ENCODE peak calls at places on chromosomes 1 and 21, in four cellular contexts. F, H, D and P are unnamed samples.

GRCh38 chr1:226047495-226047894 is 15.0 kb upstream of the H3-3A start:
- DNase-seq in F (no peak), H (peak; percentile 22), D (no peak), P (no peak)

GRCh38 chr1:155970531-155971167 is 7.7 kb downstream of the ARHGEF2 start:
- DNase-seq in F (peak; percentile 53), H (no peak), D (no peak), P (no peak)

GRCh38 chr1:58896211-58897183 is 112.7 kb upstream of the JUN start:
- DNase-seq in F (peak; percentile 83), H (no peak), D (no peak), P (no peak)

GRCh38 chr1:143736562-143736961 is 235.2 kb downstream of the FAM72C start:
- DNase-seq in F (no peak), H (no peak), D (no peak), P (no peak)

GRCh38 chr1:54498383-54499096 is 49.5 kb upstream of the ACOT11 start:
- DNase-seq in F (no peak), H (no peak), D (no peak), P (no peak)

GRCh38 chr1:218656301-218657037 is 311.3 kb downstream of the TGFB2 start:
- DNase-seq in F (no peak), H (no peak), D (no peak), P (no peak)

GRCh38 chr21:16117331-16117730 is 387.5 kb downstream of the USP25 start:
- DNase-seq in F (no peak), H (no peak), D (no peak), P (no peak)

GRCh38 chr1:147892731-147893214 is 9.8 kb upstream of the GJA8 start:
- DNase-seq in F (peak; percentile 63), H (peak; percentile 28), D (no peak), P (peak; percentile 69)

GRCh38 chr1:24912359-24913273 is 17.5 kb downstream of the RUNX3 start:
- DNase-seq in F (no peak), H (no peak), D (no peak), P (no peak)

GRCh38 chr1:27536767-27537166 is 46.8 kb upstream of the WASF2 start:
- DNase-seq in F (no peak), H (no peak), D (no peak), P (peak; percentile 53)

GRCh38 chr1:207050768-207051614 is at the start of gene YOD1:
- DNase-seq in F (peak; percentile 88), H (peak; percentile 86), D (peak; percentile 76), P (peak; percentile 93)

GRCh38 chr1:231139659-231140650 is 21.9 kb upstream of the TRIM67 start:
- DNase-seq in F (no peak), H (peak; percentile 16), D (no peak), P (no peak)

GRCh38 chr1:178745260-178745659 is 20.2 kb downstream of the RALGPS2 start:
- DNase-seq in F (no peak), H (peak; percentile 74), D (no peak), P (no peak)

GRCh38 chr1:154729031-154729442 is 121.1 kb upstream of the ADAR start:
- DNase-seq in F (no peak), H (peak; percentile 6), D (no peak), P (no peak)

GRCh38 chr1:46466477-46467182 is 23.0 kb upstream of the DMBX1 start:
- DNase-seq in F (peak; percentile 49), H (no peak), D (no peak), P (no peak)

GRCh38 chr1:199762567-199762966 is 264.9 kb upstream of the NR5A2 start:
- DNase-seq in F (no peak), H (no peak), D (no peak), P (no peak)

GRCh38 chr21:25441835-25442234 is 165.4 kb downstream of the MRPL39 start:
- DNase-seq in F (no peak), H (no peak), D (no peak), P (no peak)

GRCh38 chr1:89671775-89672488 is 39.0 kb downstream of the LRRC8C start:
- DNase-seq in F (no peak), H (no peak), D (no peak), P (no peak)

GRCh38 chr1:212752934-212753497 is 38.6 kb downstream of the NSL1 start:
- DNase-seq in F (no peak), H (no peak), D (peak; percentile 39), P (no peak)

GRCh38 chr1:25192154-25192553 is 40.1 kb downstream of the SYF2 start:
- DNase-seq in F (no peak), H (no peak), D (no peak), P (no peak)

GRCh38 chr1:45444609-45445131 is 46.3 kb downstream of the TESK2 start:
- DNase-seq in F (no peak), H (no peak), D (no peak), P (no peak)

GRCh38 chr1:94395231-94395630 is 23.0 kb upstream of the ABCD3 start:
- DNase-seq in F (no peak), H (no peak), D (no peak), P (no peak)

GRCh38 chr1:247228133-247228532 is 27.7 kb upstream of the VN1R5 start:
- DNase-seq in F (no peak), H (no peak), D (no peak), P (no peak)

GRCh38 chr21:46152939-46153258 is 2.5 kb downstream of the FTCD start:
- DNase-seq in F (no peak), H (no peak), D (no peak), P (no peak)

GRCh38 chr1:1136547-1137230 is 20.8 kb upstream of the C1orf159 start:
- DNase-seq in F (peak; percentile 59), H (no peak), D (no peak), P (no peak)

GRCh38 chr1:36475910-36476604 is 6.7 kb downstream of the CSF3R start:
- DNase-seq in F (no peak), H (no peak), D (no peak), P (no peak)

GRCh38 chr1:247189981-247190798 is 18.4 kb upstream of the ZNF124 start:
- DNase-seq in F (no peak), H (no peak), D (no peak), P (no peak)

GRCh38 chr1:94729287-94729686 is 90.9 kb upstream of the SLC44A3 start:
- DNase-seq in F (no peak), H (no peak), D (no peak), P (no peak)

GRCh38 chr1:93567255-93567918 is 114.2 kb downstream of the BCAR3 start:
- DNase-seq in F (peak; percentile 80), H (peak; percentile 55), D (no peak), P (no peak)

GRCh38 chr1:244218220-244218619 is 167.1 kb downstream of the ZBTB18 start:
- DNase-seq in F (no peak), H (no peak), D (no peak), P (no peak)

GRCh38 chr1:243230914-243231313 is 24.2 kb downstream of the CEP170 start:
- DNase-seq in F (peak; percentile 45), H (peak; percentile 15), D (no peak), P (peak; percentile 17)

GRCh38 chr1:228059536-228060457 is 22.7 kb upstream of the ARF1 start:
- DNase-seq in F (peak; percentile 95), H (no peak), D (no peak), P (peak; percentile 99)

GRCh38 chr1:94118013-94118412 is 2.9 kb downstream of the ABCA4 start:
- DNase-seq in F (no peak), H (no peak), D (no peak), P (no peak)

GRCh38 chr1:38028671-38029070 is 16.1 kb downstream of the UTP11 start:
- DNase-seq in F (no peak), H (no peak), D (no peak), P (no peak)

GRCh38 chr1:169457443-169457842 is 28.3 kb downstream of the SLC19A2 start:
- DNase-seq in F (no peak), H (no peak), D (no peak), P (no peak)

GRCh38 chr1:169466259-169467230 is 19.2 kb downstream of the SLC19A2 start:
- DNase-seq in F (no peak), H (peak; percentile 24), D (no peak), P (no peak)

GRCh38 chr1:169460193-169460833 is 25.4 kb downstream of the SLC19A2 start:
- DNase-seq in F (no peak), H (no peak), D (no peak), P (no peak)

GRCh38 chr1:169461390-169462001 is 24.2 kb downstream of the SLC19A2 start:
- DNase-seq in F (no peak), H (no peak), D (no peak), P (no peak)

DNA sequence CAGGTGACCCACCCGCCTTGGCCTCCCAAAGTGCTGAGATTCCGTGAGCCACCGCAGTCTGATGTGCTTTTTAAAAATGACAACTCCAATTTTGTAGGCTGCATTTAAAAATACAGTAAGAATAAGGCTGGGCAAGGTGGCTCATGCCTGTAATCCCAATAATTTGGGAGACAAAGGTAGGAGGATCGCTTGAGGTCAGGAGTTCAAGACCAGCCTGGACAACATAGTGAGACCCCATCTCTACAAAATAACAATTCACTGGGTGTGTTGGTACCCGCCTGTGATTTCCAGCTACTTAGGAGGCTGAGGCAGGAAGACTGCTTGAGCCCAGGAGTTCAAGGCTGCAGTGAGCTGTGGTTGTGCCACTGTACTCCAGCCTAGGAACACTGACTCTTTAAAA is 23.4 kb downstream of the SLC19A2 start:
- DNase-seq in F (no peak), H (no peak), D (no peak), P (no peak)
- TF ChIP-seq BHLHE40 in F (no peak), H (no peak), D (no peak), P (no peak)

GRCh38 chr1:22416555-22417454 is 34.8 kb upstream of the ZBTB40 start:
- DNase-seq in F (peak; percentile 91), H (peak; percentile 62), D (peak; percentile 19), P (peak; percentile 83)
- TF ChIP-seq FOXK2 in F (no peak), H (no peak), D (no peak), P (no peak)

GRCh38 chr1:108016451-108016920 is 51.5 kb upstream of the VAV3 start:
- DNase-seq in F (peak; percentile 57), H (no peak), D (no peak), P (no peak)
- TF ChIP-seq BHLHE40 in F (peak; percentile 71), H (no peak), D (no peak), P (no peak)

GRCh38 chr1:14128096-14128495 is 428.1 kb downstream of the PRDM2 start:
- DNase-seq in F (no peak), H (no peak), D (no peak), P (no peak)
- TF ChIP-seq FOXK2 in F (no peak), H (no peak), D (no peak), P (no peak)